ENCODE peak calls at places on chromosomes 13 and 19, in five cellular contexts. Z is activated naive CD8-positive, alpha-beta T cell treated with anti-CD3 and anti-CD28 coated beads, Interleukin-2, amount 50 U/mL, for 24 hours; G is stomach; Y is effector CD4-positive, alpha-beta T cell; Q is frontal cortex. S is an unnamed sample.

GRCh38 chr13:36736119-36736726 is 62.4 kb downstream of the SERTM1 start:
- DNase-seq in Z (peak), G (peak), Y (no peak), Q (peak), S (no peak)

GRCh38 chr13:106163426-106163825 is 372.0 kb downstream of the EFNB2 start:
- DNase-seq in Y (no peak), Z (no peak), G (no peak), Q (no peak), S (no peak)

GRCh38 chr19:46296722-46297431 is at the start of gene HIF3A:
- DNase-seq in Y (no peak), Q (no peak), Z (no peak), G (peak), S (no peak)

GRCh38 chr13:40207110-40207478 is 459.3 kb downstream of the FOXO1 start:
- DNase-seq in G (no peak), Y (no peak), Z (no peak), Q (no peak), S (no peak)

GRCh38 chr13:105796081-105796480 is 739.4 kb downstream of the EFNB2 start:
- DNase-seq in Q (no peak), G (no peak), Z (no peak), Y (no peak), S (no peak)

GRCh38 chr19:18865973-18866799 is 29.8 kb downstream of the CERS1 start:
- DNase-seq in G (peak), Y (peak), Q (peak), Z (peak), S (peak)

GRCh38 chr19:2732157-2732725 is 7.6 kb downstream of the SLC39A3 start:
- DNase-seq in Z (no peak), Q (no peak), G (no peak), Y (no peak), S (no peak)

GRCh38 chr13:110005563-110005962 is 219.2 kb upstream of the IRS2 start:
- DNase-seq in Z (no peak), G (no peak), Y (no peak), Q (no peak), S (no peak)

GRCh38 chr13:37753776-37754175 is 115.8 kb downstream of the TRPC4 start:
- DNase-seq in Q (no peak), G (no peak), Y (no peak), Z (no peak), S (no peak)

GRCh38 chr19:39824143-39825092 is 9.5 kb downstream of the DYRK1B start:
- DNase-seq in Q (peak), Y (peak), G (peak), Z (peak), S (peak)

GRCh38 chr13:113411216-113412023 is 41.9 kb downstream of the ADPRHL1 start:
- DNase-seq in G (no peak), Q (no peak), Y (no peak), Z (no peak), S (no peak)

GRCh38 chr19:6378036-6378435 is 2.3 kb upstream of the PSPN start:
- DNase-seq in Z (no peak), G (no peak), Y (no peak), Q (no peak), S (no peak)

GRCh38 chr13:104847863-104848262 is 1687.6 kb downstream of the EFNB2 start:
- DNase-seq in Q (no peak), G (no peak), Y (no peak), Z (no peak), S (no peak)

GRCh38 chr19:6002591-6002990 is 24.7 kb upstream of the RANBP3 start:
- DNase-seq in Q (no peak), G (no peak), Y (no peak), Z (no peak), S (no peak)

GRCh38 chr13:39565036-39565949 is 37.7 kb downstream of the LHFPL6 start:
- DNase-seq in Z (no peak), Q (no peak), Y (no peak), G (no peak), S (no peak)

GRCh38 chr19:49851456-49852259 is 699 bp downstream of the PTOV1 start:
- DNase-seq in Q (peak), Z (no peak), G (no peak), Y (peak), S (no peak)

GRCh38 chr13:111399776-111400505 is 79.5 kb downstream of the TEX29 start:
- DNase-seq in Y (no peak), Z (no peak), G (peak), Q (no peak), S (no peak)

GRCh38 chr19:11203194-11204075 is 6.1 kb upstream of the KANK2 start:
- DNase-seq in Z (peak), Q (peak), G (peak), Y (peak), S (no peak)

GRCh38 chr19:53868892-53869804 is 1.5 kb downstream of the MYADM start:
- DNase-seq in G (peak), Z (peak), Q (peak), Y (peak), S (peak)

GRCh38 chr13:26213982-26214381 is 8.1 kb downstream of the RNF6 start:
- DNase-seq in Z (no peak), Y (no peak), Q (no peak), G (no peak), S (no peak)

GRCh38 chr19:40921005-40921897 is 39.2 kb upstream of the CYP2A7 start:
- DNase-seq in G (peak), Z (no peak), Y (no peak), Q (no peak), S (no peak)

GRCh38 chr13:99619207-99619606 is 117.9 kb downstream of the TM9SF2 start:
- DNase-seq in Y (no peak), Q (no peak), G (no peak), Z (no peak), S (no peak)

GRCh38 chr13:73337511-73337910 is 278.7 kb downstream of the KLF5 start:
- DNase-seq in Z (no peak), G (no peak), Y (no peak), Q (no peak), S (no peak)

GRCh38 chr13:108120332-108120731 is 95.0 kb downstream of the LIG4 start:
- DNase-seq in G (no peak), Y (no peak), Z (no peak), Q (no peak), S (no peak)

GRCh38 chr13:39960206-39960605 is 304.7 kb downstream of the COG6 start:
- DNase-seq in Z (no peak), G (no peak), Y (no peak), Q (no peak), S (no peak)

GRCh38 chr13:76471486-76471885 is 414.7 kb downstream of the KCTD12 start:
- DNase-seq in Z (no peak), Q (no peak), G (no peak), Y (no peak), S (no peak)

GRCh38 chr13:77693449-77693940 is 4.0 kb upstream of the SLAIN1 start:
- DNase-seq in Y (no peak), Q (no peak), G (no peak), Z (no peak), S (no peak)

GRCh38 chr13:39577833-39578232 is 25.2 kb downstream of the LHFPL6 start:
- DNase-seq in G (no peak), Z (no peak), Y (no peak), Q (no peak), S (no peak)

GRCh38 chr19:17926044-17926443 is 6.8 kb upstream of the CCDC124 start:
- DNase-seq in G (no peak), Y (no peak), Q (no peak), Z (no peak), S (no peak)